ENCODE peak calls at places on chromosomes 5 and 9, in seven cellular contexts. Z is HepG2, I is HCT116, F is SK-N-SH, O is H1, L is GM12878, Y is K562. X is an unnamed sample.

GRCh38 chr5:133220851-133221674 is 169.2 kb downstream of the HSPA4 start:
- DNase-seq in I (no peak), O (no peak), F (no peak), Z (peak; percentile 52), L (no peak), Y (no peak), X (no peak)

GRCh38 chr5:137753227-137753985 is 757 bp downstream of the HNRNPA0 start:
- DNase-seq in L (no peak), O (no peak), F (peak; percentile 48), Y (no peak), I (no peak), Z (no peak), X (no peak)

GRCh38 chr9:72396247-72397091 is 31.5 kb upstream of the ZFAND5 start:
- DNase-seq in I (no peak), L (no peak), O (no peak), F (no peak), Z (peak; percentile 54), Y (no peak), X (no peak)

GRCh38 chr9:74846771-74847170 is 41.0 kb downstream of the TRPM6 start:
- DNase-seq in Y (no peak), O (no peak), F (no peak), Z (peak; percentile 4), I (no peak), L (no peak), X (no peak)

GRCh38 chr5:168288349-168289245 is 2.8 kb upstream of the WWC1 start:
- DNase-seq in Z (peak; percentile 70), F (no peak), Y (no peak), I (peak; percentile 76), L (no peak), O (no peak), X (no peak)

GRCh38 chr9:106860731-106861584 is 2.0 kb upstream of the ZNF462 start:
- DNase-seq in I (no peak), L (no peak), O (peak; percentile 62), F (peak; percentile 65), Y (no peak), Z (no peak), X (no peak)

GRCh38 chr9:131635285-131635684 is 90.0 kb downstream of the PRRT1B start:
- DNase-seq in I (peak; percentile 71), L (no peak), Y (peak; percentile 93), O (no peak), Z (peak; percentile 80), F (no peak), X (peak; percentile 58)

GRCh38 chr9:119004618-119004990 is 364.6 kb downstream of the BRINP1 start:
- DNase-seq in F (no peak), L (no peak), O (no peak), Y (no peak), I (no peak), Z (peak; percentile 12), X (no peak)

GRCh38 chr9:115035872-115036612 is 81.9 kb downstream of the TNC start:
- DNase-seq in Y (peak; percentile 8), F (no peak), I (peak; percentile 32), Z (no peak), L (peak; percentile 77), O (no peak), X (no peak)

GRCh38 chr9:131334568-131335105 is 45.1 kb downstream of the PLPP7 start:
- DNase-seq in Z (no peak), O (no peak), I (no peak), F (no peak), L (no peak), Y (no peak), X (no peak)

GRCh38 chr9:121199921-121200320 is 1.7 kb downstream of the RAB14 start:
- DNase-seq in Y (peak; percentile 40), O (no peak), Z (no peak), F (no peak), I (no peak), L (no peak), X (no peak)

GRCh38 chr9:30411571-30411970 is 1972.9 kb upstream of the ACO1 start:
- DNase-seq in L (no peak), Z (no peak), Y (no peak), I (no peak), F (no peak), O (no peak), X (no peak)

GRCh38 chr5:68872088-68872842 is 221.5 kb upstream of the SLC30A5 start:
- DNase-seq in O (no peak), I (no peak), Y (no peak), L (no peak), F (peak; percentile 74), Z (no peak), X (no peak)

GRCh38 chr5:168829922-168830417 is 250.8 kb upstream of the PANK3 start:
- DNase-seq in Y (no peak), I (no peak), Z (no peak), L (no peak), F (no peak), O (no peak), X (no peak)

GRCh38 chr9:20620658-20621552 is 1.4 kb downstream of the MLLT3 start:
- DNase-seq in F (peak; percentile 63), I (no peak), L (no peak), O (peak; percentile 60), Y (no peak), Z (no peak), X (no peak)

GRCh38 chr5:6772886-6773285 is 59.7 kb downstream of the TENT4A start:
- DNase-seq in Z (no peak), Y (no peak), O (no peak), I (no peak), F (no peak), L (no peak), X (no peak)

GRCh38 chr5:34552129-34552528 is 104.0 kb upstream of the RAI14 start:
- DNase-seq in L (no peak), I (no peak), Y (no peak), Z (no peak), O (no peak), F (no peak), X (no peak)

GRCh38 chr9:93155716-93156474 is 21.8 kb upstream of the NINJ1 start:
- DNase-seq in F (no peak), I (no peak), Z (no peak), O (no peak), Y (no peak), L (no peak), X (no peak)

GRCh38 chr9:123834907-123835562 is 94.9 kb downstream of the DENND1A start:
- DNase-seq in Y (peak; percentile 75), Z (no peak), O (no peak), I (no peak), L (peak; percentile 34), F (no peak), X (no peak)

GRCh38 chr9:304106-304505 is 89.4 kb downstream of the DOCK8 start:
- DNase-seq in I (no peak), Y (no peak), O (no peak), F (no peak), Z (no peak), L (no peak), X (no peak)

GRCh38 chr9:94853887-94854286 is 127.4 kb downstream of the AOPEP start:
- DNase-seq in I (peak; percentile 75), Y (no peak), Z (peak; percentile 94), F (no peak), O (no peak), L (no peak), X (no peak)

GRCh38 chr5:87137280-87137679 is 130.4 kb upstream of the RASA1 start:
- DNase-seq in I (no peak), Y (no peak), L (no peak), F (no peak), O (no peak), Z (no peak), X (no peak)

GRCh38 chr9:70411141-70411929 is 3.1 kb downstream of the KLF9 start:
- DNase-seq in Z (peak; percentile 9), Y (peak; percentile 45), O (no peak), F (no peak), I (no peak), L (no peak), X (no peak)

GRCh38 chr9:114718801-114719221 is 36.8 kb upstream of the TEX48 start:
- DNase-seq in F (no peak), Z (no peak), I (peak; percentile 88), O (no peak), Y (peak; percentile 36), L (no peak), X (no peak)

GRCh38 chr9:71806916-71807315 is 38.6 kb upstream of the CEMIP2 start:
- DNase-seq in Z (peak; percentile 67), L (no peak), Y (peak; percentile 57), O (peak; percentile 55), F (peak; percentile 54), I (peak; percentile 73), X (peak; percentile 66)

GRCh38 chr5:159935946-159936345 is 19.7 kb downstream of the ADRA1B start:
- DNase-seq in O (no peak), Z (no peak), Y (no peak), I (no peak), F (no peak), L (no peak), X (no peak)

GRCh38 chr9:109520475-109521132 is 22.5 kb upstream of the PTPN3 start:
- DNase-seq in Z (peak; percentile 69), I (peak; percentile 72), Y (peak; percentile 73), O (peak; percentile 80), F (peak; percentile 69), L (peak; percentile 27), X (peak; percentile 80)

GRCh38 chr9:136198605-136199083 is 6.3 kb downstream of the LHX3 start:
- DNase-seq in L (no peak), I (no peak), F (peak; percentile 66), Y (no peak), O (peak; percentile 75), Z (no peak), X (no peak)

DNA sequence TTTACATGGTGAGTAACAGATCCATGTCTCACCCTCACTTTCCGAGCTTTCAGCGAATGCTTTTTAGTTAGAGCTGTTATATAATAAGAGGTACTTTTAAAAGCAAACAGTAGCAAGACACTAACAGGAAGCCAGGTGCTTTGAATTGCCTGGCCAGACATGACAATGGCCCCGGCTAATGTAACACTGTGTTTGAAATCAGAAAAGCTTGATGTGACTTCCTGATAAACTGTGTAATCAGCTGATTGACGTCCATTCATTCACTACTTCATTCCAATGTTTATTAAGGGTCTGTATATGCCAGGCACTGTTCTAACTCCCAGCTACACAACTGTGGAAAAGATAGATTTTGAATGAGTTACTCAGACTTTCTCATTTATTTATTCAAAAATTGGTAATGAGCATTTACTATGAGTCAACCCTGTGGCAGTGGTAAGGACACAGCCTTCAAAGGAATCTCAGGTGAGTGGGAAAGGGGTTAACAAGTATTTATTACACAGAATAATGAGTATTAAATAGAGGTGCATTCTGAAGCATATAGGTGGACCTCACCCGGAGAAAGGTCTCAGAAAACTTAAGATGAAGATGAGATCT is 26.6 kb downstream of the DPYSL3 start:
- DNase-seq in I (no peak), Y (no peak), O (no peak), F (no peak), Z (no peak), L (no peak), X (no peak)
- TF ChIP-seq YY1 in I (no peak), Y (no peak), O (no peak), F (no peak), Z (no peak), L (no peak), X (no peak)

GRCh38 chr5:149801307-149801985 is 71.3 kb downstream of the PPARGC1B start:
- DNase-seq in L (no peak), I (no peak), Y (peak; percentile 53), Z (no peak), O (no peak), F (no peak), X (no peak)
- H3K4me1 ChIP-seq in L (peaks cover 49% of the 10 kb centered on the region), I (peaks cover 51% of the 10 kb centered on the region), Y (peaks cover 80% of the 10 kb centered on the region), Z (peaks cover 29% of the 10 kb centered on the region), O (peaks cover 11% of the 10 kb centered on the region), F (peaks cover 20% of the 10 kb centered on the region), X (peaks cover 14% of the 10 kb centered on the region)

GRCh38 chr5:59276886-59277514 is 616.5 kb downstream of the PDE4D start:
- DNase-seq in Z (no peak), L (no peak), F (no peak), I (no peak), Y (no peak), O (no peak), X (no peak)
- H3K9ac ChIP-seq in Z (no peak overlapping the region), L (no peak overlapping the region), F (no peak overlapping the region), I (no peak overlapping the region), Y (no peak overlapping the region), O (no peak overlapping the region), X (no peak overlapping the region)

GRCh38 chr5:78648359-78649219 is at the start of gene LHFPL2:
- DNase-seq in L (no peak), F (peak; percentile 95), O (peak; percentile 84), Z (no peak), Y (peak; percentile 56), I (no peak), X (peak; percentile 47)
- TF ChIP-seq YY1 in L (peak; percentile 34), F (no peak), O (no peak), Z (peak; percentile 9), Y (no peak), I (no peak), X (no peak)